ENCODE peak calls at places on chromosomes 16 and 17, in five cellular contexts. W, K, U, T and L are unnamed samples. For H3K4me1, the result is how much of the 10 kb centered on the place peaks cover.

GRCh38 chr17:33464669-33465275 is 171.7 kb upstream of the ASIC2 start:
- DNase-seq in U (no peak), T (no peak), W (peak), K (no peak), L (no peak)

GRCh38 chr16:85238233-85238647 is 126.0 kb upstream of the CIBAR2 start:
- DNase-seq in W (peak), T (peak), K (no peak), U (no peak), L (peak)

GRCh38 chr17:17363638-17364337 is 60.6 kb downstream of the NT5M start:
- DNase-seq in W (peak), T (no peak), K (peak), U (no peak), L (no peak)

GRCh38 chr17:76000016-76000754 is 470 bp upstream of the CDK3 start:
- DNase-seq in T (peak), U (no peak), K (peak), W (peak), L (no peak)

GRCh38 chr16:25151996-25152395 is 40.5 kb downstream of the LCMT1 start:
- DNase-seq in T (no peak), U (no peak), K (no peak), W (no peak), L (no peak)

GRCh38 chr17:78899361-78900260 is 3.4 kb downstream of the CEP295NL start:
- DNase-seq in K (no peak), W (peak), T (no peak), U (no peak), L (no peak)

GRCh38 chr16:1208239-1208830 is 16.7 kb downstream of the TPSG1 start:
- DNase-seq in K (no peak), W (no peak), U (no peak), T (no peak), L (no peak)

GRCh38 chr16:13036600-13036999 is 135.2 kb downstream of the SHISA9 start:
- DNase-seq in W (peak), U (no peak), T (no peak), K (no peak), L (no peak)

GRCh38 chr16:62909597-62909996 is 873.4 kb upstream of the CDH8 start:
- DNase-seq in W (no peak), U (no peak), K (no peak), T (no peak), L (no peak)

GRCh38 chr17:31787857-31788570 is 71.0 kb downstream of the COPRS start:
- DNase-seq in T (peak), U (no peak), K (no peak), W (no peak), L (peak)

GRCh38 chr16:88368036-88368435 is 14.7 kb upstream of the ZNF469 start:
- DNase-seq in T (no peak), K (peak), U (no peak), W (no peak), L (no peak)

GRCh38 chr16:78566397-78567073 is 467.1 kb downstream of the WWOX start:
- DNase-seq in W (no peak), T (no peak), U (no peak), K (no peak), L (no peak)

GRCh38 chr17:57541049-57541448 is 204.1 kb downstream of the CCDC182 start:
- DNase-seq in U (no peak), K (no peak), W (no peak), T (no peak), L (no peak)

GRCh38 chr17:57540596-57540995 is 204.5 kb downstream of the CCDC182 start:
- DNase-seq in K (no peak), T (no peak), W (no peak), U (no peak), L (no peak)

GRCh38 chr17:57543230-57543629 is 201.9 kb downstream of the CCDC182 start:
- DNase-seq in U (no peak), K (no peak), W (no peak), T (no peak), L (no peak)

GRCh38 chr17:57542518-57542917 is 202.6 kb downstream of the CCDC182 start:
- DNase-seq in W (no peak), K (no peak), T (no peak), U (no peak), L (no peak)

GRCh38 chr17:57541472-57542394 is 203.4 kb downstream of the CCDC182 start:
- DNase-seq in U (no peak), T (no peak), W (no peak), K (no peak), L (peak)
- H3K4me1 ChIP-seq in U (under half), T (under half), W (under half), K (under half), L (under half)

DNA sequence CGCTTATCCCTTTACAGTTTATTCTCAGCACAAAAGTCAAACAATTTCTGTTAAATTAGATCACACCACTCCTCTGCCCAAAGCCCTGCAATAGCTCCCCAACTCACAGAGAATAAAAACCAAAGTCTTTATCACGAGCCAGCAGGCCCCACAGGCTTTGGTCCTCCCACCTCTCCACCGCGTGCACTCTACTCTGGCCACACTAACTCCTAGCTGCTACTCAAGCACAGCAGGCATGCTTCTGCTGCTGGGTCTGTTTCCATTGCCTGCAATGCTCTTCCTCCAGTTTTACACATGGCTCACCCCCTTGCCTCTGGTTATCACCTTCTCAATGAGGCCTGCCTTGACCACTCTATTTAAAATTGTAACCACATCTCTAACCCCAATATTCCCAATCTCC is 27.6 kb downstream of the HELZ start:
- DNase-seq in W (no peak), U (no peak), K (no peak), T (no peak), L (no peak)
- H3K4me1 ChIP-seq in W (under half), U (under half), K (under half), T (under half), L (under half)

GRCh38 chr17:39360537-39360936 is 40.9 kb downstream of the FBXL20 start:
- DNase-seq in U (no peak), T (no peak), W (no peak), K (no peak), L (no peak)

GRCh38 chr17:39357978-39358377 is 43.4 kb downstream of the FBXL20 start:
- DNase-seq in T (no peak), U (no peak), K (no peak), W (no peak), L (no peak)

GRCh38 chr17:39361064-39361463 is 40.4 kb downstream of the FBXL20 start:
- DNase-seq in U (no peak), T (no peak), W (no peak), K (no peak), L (no peak)

GRCh38 chr17:39357488-39357887 is 43.9 kb downstream of the FBXL20 start:
- DNase-seq in U (no peak), K (no peak), T (no peak), W (no peak), L (no peak)

GRCh38 chr17:39359994-39360393 is 41.4 kb downstream of the FBXL20 start:
- DNase-seq in U (no peak), K (no peak), T (no peak), W (no peak), L (no peak)
- H3K4me1 ChIP-seq in U (under half), K (under half), T (under half), W (under half), L (under half)

DNA sequence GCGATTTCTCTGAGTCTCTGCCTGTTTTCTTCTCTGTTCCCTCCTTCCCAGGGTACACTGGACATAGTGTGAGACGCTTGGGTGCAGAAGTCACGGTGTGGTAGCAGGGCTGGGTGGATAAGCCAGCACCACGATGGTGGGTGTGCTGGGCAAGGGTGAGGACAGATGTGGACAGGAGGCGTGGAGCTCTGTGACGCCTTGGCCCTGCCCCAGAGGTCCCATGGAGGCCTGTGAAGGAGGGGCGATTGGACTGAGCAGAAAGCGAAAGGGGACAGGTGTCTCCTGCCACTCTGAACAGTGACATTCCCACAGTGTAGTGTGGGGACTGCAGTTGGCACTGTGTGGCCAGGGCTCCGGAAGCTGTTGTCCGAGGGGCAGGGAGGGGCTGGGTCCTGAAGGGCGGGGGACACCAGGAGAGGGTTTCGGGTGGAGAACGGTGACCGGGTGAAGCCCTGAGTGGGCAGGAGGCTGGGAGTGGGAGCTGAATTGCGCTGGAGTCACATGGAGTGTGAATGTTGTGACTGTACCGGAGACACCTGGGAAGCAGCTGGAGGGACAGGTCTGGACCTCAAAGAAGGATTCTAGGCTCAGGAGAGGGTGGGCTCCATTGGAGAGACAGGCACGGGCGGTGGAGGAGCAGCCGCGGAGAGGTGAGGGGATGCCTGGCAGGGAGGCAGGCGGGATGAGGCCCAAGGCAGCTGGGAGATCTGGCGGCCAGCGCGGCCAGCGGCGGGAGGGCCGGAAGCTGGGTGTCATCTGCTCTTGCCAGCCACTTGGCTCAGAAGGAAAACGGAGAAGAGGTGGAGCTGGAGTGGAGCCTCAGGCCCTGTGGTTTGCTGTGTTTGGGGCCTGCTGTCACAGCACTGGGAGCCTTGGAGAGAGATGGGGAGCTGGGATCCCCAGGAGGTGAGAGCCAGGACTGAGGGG is 7.5 kb downstream of the TBC1D24 start:
- DNase-seq in U (no peak), W (no peak), T (peak), K (no peak), L (no peak)
- H3K4me1 ChIP-seq in U (under half), W (under half), T (under half), K (under half), L (under half)

GRCh38 chr17:4853195-4853762 is 20.1 kb downstream of the MINK1 start:
- DNase-seq in U (no peak), W (no peak), T (no peak), K (no peak), L (no peak)

GRCh38 chr17:4846635-4847390 is 13.7 kb downstream of the MINK1 start:
- DNase-seq in T (no peak), W (no peak), U (no peak), K (no peak), L (no peak)

GRCh38 chr17:4852504-4853075 is 19.4 kb downstream of the MINK1 start:
- DNase-seq in U (no peak), K (no peak), W (no peak), T (no peak), L (no peak)

GRCh38 chr17:4849011-4849536 is 15.9 kb downstream of the MINK1 start:
- DNase-seq in K (no peak), U (no peak), W (peak), T (no peak), L (no peak)

DNA sequence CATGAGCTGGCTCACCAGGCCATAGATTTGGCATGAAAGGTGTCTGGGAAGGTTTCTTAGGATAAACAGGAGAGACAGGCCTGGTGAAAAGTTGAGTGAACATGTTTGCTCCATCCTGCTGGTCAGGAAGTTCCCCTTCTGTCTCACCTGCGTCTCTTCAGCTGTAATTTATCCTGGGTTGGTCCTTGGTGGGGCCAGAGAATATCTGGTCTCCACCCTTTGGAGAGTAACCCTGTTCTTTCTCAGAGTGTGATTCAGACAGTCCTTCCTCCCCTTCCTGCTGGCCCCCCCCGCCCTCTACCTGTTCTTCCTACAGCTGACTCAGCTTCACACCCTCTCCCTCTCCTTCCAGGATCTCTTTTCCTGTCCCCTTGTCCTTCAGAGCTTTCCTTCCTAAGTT is 17.1 kb downstream of the MINK1 start:
- DNase-seq in T (no peak), U (no peak), K (no peak), W (no peak), L (no peak)
- H3K4me1 ChIP-seq in T (under half), U (half or more), K (under half), W (under half), L (under half)

DNA sequence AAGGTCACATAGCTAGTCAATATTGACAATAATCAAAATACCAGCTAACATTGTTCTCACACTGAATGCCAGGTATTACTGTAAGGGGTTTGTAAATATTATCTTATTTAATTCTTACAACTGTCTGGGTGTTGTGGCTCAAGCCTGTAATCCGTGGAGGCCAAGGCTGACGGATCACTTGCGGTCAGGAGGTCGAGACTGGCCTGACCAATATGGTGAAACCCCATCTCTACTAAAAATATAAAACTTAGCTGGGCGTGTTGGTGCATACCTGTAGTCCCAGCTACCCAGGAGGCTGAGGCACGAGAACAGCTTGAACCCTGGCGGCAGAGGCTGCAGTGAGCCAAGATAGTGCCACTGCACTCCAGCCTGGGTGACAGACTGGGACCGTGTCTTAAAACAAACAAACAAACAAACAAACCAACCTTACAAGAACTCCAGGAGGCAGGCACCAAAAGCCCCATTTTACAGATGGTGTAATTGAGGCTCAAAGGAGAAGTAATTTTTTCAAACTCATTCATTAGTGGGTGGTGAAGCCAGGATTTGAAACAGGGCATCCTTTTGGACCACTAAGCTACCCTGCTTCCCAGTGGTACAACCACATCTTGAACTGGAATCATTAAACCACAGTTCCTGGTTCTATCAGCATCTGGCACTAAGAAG is 104.3 kb downstream of the XYLT1 start:
- DNase-seq in W (no peak), T (no peak), K (no peak), U (no peak), L (no peak)
- H3K4me1 ChIP-seq in W (under half), T (under half), K (half or more), U (half or more), L (under half)

DNA sequence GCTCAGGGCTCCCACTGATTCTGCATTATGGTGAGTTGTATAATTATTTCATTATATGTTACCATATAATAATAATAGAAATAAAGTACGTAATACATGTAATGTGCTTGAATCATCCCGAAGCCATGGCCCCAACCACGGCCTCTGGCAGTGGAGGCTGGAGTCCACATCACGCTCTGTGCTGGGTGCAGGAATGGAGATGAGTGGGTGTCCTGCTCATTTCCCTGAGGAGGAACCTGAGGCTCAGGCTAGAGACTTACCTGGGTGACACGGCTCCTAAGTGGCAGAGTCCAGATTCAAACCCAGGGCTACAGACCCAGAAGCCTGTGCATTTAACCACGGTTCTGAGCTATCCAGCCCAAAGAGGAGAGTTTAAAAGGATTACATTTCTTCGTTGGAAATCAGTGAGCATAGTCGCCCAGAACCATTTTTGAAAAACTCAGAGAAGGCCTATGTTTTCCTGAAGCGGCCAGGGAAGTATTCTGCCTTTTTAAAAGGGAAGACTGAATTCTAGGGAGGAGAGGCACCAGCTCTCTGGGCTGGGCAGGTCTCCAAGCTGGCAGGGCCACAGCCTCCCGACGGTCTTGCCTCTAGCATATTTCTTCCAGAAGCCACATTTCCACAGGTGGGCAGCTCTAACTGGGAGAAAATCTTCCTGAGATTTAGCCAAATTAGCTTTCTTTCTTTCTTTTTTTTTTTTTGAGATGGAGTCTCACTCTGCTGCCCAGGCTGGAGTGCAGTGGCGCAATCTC is 6.7 kb downstream of the IL4R start:
- DNase-seq in T (no peak), U (no peak), W (no peak), K (peak), L (no peak)
- H3K4me1 ChIP-seq in T (under half), U (half or more), W (under half), K (half or more), L (half or more)

GRCh38 chr16:67462279-67462655 is 18.7 kb downstream of the ATP6V0D1 start:
- DNase-seq in K (no peak), W (no peak), T (no peak), U (no peak), L (no peak)

GRCh38 chr16:67463691-67464090 is 17.3 kb downstream of the ATP6V0D1 start:
- DNase-seq in T (no peak), K (no peak), W (no peak), U (no peak), L (no peak)

GRCh38 chr16:67463059-67463458 is 17.9 kb downstream of the ATP6V0D1 start:
- DNase-seq in W (no peak), K (no peak), T (no peak), U (no peak), L (no peak)

GRCh38 chr16:67466581-67466980 is 14.4 kb downstream of the ATP6V0D1 start:
- DNase-seq in U (no peak), K (no peak), W (no peak), T (no peak), L (no peak)

DNA sequence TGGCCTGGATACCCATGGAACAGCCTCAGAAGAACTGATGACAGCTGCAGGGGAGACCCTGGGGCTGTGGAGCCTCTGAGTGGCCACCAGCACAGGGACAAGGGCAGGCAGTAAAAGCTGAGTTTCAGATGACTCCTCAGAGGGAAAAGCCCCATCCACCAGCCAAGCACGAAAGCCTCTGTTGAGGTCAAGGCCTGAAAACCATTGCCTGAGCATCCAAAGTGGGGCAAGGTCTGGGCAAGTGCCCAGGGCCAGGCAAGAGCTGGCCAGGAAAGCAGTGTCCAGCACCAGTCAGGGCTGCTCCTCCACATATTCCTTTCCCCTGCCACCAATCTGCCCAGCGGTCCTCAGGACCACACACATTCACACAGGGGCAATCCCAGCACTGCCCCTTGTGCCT is 16.4 kb downstream of the ATP6V0D1 start:
- DNase-seq in K (no peak), U (no peak), W (no peak), T (no peak), L (no peak)
- H3K4me1 ChIP-seq in K (half or more), U (half or more), W (under half), T (under half), L (under half)

DNA sequence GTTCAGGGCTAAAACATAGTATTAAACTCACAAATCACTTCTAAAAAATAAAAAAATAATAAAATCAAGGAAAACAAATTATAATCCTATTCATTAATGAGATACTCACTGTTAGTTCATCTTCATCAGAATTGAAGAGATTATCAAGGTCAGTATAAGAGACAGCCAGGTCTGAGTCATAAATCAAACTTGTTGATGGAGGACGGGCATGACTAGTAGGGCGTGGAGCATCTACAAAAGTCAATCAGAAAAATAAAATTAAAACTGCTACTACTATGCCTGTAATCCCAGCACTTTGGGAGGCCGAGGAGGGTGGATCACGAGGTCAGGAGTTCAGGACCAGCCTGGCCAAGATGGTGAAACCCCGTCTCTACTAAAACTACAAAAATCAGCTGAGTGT is 59.1 kb upstream of the INTS2 start:
- DNase-seq in U (no peak), W (no peak), T (no peak), K (no peak), L (no peak)
- H3K4me1 ChIP-seq in U (under half), W (under half), T (under half), K (under half), L (under half)

GRCh38 chr17:49252148-49252682 is 21.6 kb upstream of the PHOSPHO1 start:
- DNase-seq in T (no peak), W (no peak), U (no peak), K (peak), L (no peak)
- H3K4me1 ChIP-seq in T (under half), W (under half), U (under half), K (under half), L (under half)